ENCODE peak calls at places on chromosome 1, in five cellular contexts. W is WERI-Rb-1; S is activated CD4-positive, alpha-beta T cell treated with anti-CD3 and anti-CD28 coated beads, Interleukin-2, amount 10 ng/mL, durations not matched to agents 7 days and 5 days; D is AG08395; O is H4. J is an unnamed sample.

GRCh38 chr1:66540434-66541032 is 6.6 kb downstream of the SGIP1 start:
- DNase-seq in W (no peak), S (no peak), D (peak; percentile 27), O (no peak), J (peak; percentile 74)

GRCh38 chr1:5620997-5621396 is 371.2 kb downstream of the NPHP4 start:
- DNase-seq in W (peak; percentile 54), S (no peak), D (no peak), O (no peak), J (no peak)

GRCh38 chr1:70966018-70966638 is 81.5 kb downstream of the PTGER3 start:
- DNase-seq in W (no peak), S (no peak), D (no peak), O (no peak), J (no peak)

GRCh38 chr1:26839779-26840178 is 13.3 kb downstream of the ZDHHC18 start:
- DNase-seq in W (no peak), S (no peak), D (no peak), O (no peak), J (no peak)

GRCh38 chr1:8517579-8518489 is 199.9 kb downstream of the SLC45A1 start:
- DNase-seq in W (peak; percentile 66), S (no peak), D (peak; percentile 20), O (no peak), J (peak; percentile 12)

GRCh38 chr1:7948950-7949349 is 8.3 kb upstream of the TNFRSF9 start:
- DNase-seq in W (no peak), S (peak; percentile 63), D (peak; percentile 88), O (peak; percentile 15), J (peak; percentile 49)

GRCh38 chr1:184289825-184290550 is 96.8 kb upstream of the C1orf21 start:
- DNase-seq in W (no peak), S (no peak), D (no peak), O (peak; percentile 29), J (no peak)

GRCh38 chr1:914891-915280 is 8.8 kb upstream of the SAMD11 start:
- DNase-seq in W (no peak), S (no peak), D (no peak), O (no peak), J (no peak)

GRCh38 chr1:206544562-206545257 is 37.4 kb downstream of the RASSF5 start:
- DNase-seq in W (peak; percentile 96), S (peak; percentile 85), D (peak; percentile 81), O (peak; percentile 31), J (peak; percentile 58)

GRCh38 chr1:74673351-74674111 is at the start of gene ERICH3:
- DNase-seq in W (peak; percentile 44), S (no peak), D (peak; percentile 6), O (no peak), J (no peak)

GRCh38 chr1:195897072-195897471 is 711.2 kb downstream of the KCNT2 start:
- DNase-seq in W (no peak), S (no peak), D (no peak), O (no peak), J (no peak)